ENCODE peak calls at places on chromosomes 12 and 14, in six cellular contexts. One of them, this sample, is unnamed.

GRCh38 chr12:54012631-54013398 is 4.0 kb downstream of the HOXC8 start:
- DNase-seq in lower lobe of right lung: no peak
- DNase-seq in iPS DF 6.9: no peak
- DNase-seq in transverse colon: no peak
- DNase-seq in cardiac muscle cell: no peak
- DNase-seq in IMR-90: no peak
- DNase-seq in this sample: no peak

GRCh38 chr14:88013750-88014349 is 8.9 kb downstream of the GPR65 start:
- DNase-seq in lower lobe of right lung: peak
- DNase-seq in iPS DF 6.9: no peak
- DNase-seq in transverse colon: peak
- DNase-seq in cardiac muscle cell: peak
- DNase-seq in IMR-90: peak
- DNase-seq in this sample: peak

GRCh38 chr14:66746316-66747006 is 238.5 kb downstream of the GPHN start:
- DNase-seq in lower lobe of right lung: no peak
- DNase-seq in iPS DF 6.9: peak
- DNase-seq in transverse colon: no peak
- DNase-seq in cardiac muscle cell: peak
- DNase-seq in IMR-90: peak
- DNase-seq in this sample: no peak

GRCh38 chr12:67826946-67827719 is 162.1 kb upstream of the IFNG-AS1 start:
- DNase-seq in lower lobe of right lung: no peak
- DNase-seq in iPS DF 6.9: no peak
- DNase-seq in transverse colon: peak
- DNase-seq in cardiac muscle cell: peak
- DNase-seq in IMR-90: peak
- DNase-seq in this sample: no peak

GRCh38 chr12:95538002-95538401 is 13.3 kb downstream of the USP44 start:
- DNase-seq in lower lobe of right lung: no peak
- DNase-seq in iPS DF 6.9: no peak
- DNase-seq in transverse colon: no peak
- DNase-seq in cardiac muscle cell: no peak
- DNase-seq in IMR-90: no peak
- DNase-seq in this sample: no peak

GRCh38 chr14:29039171-29039570 is 272.6 kb downstream of the FOXG1 start:
- DNase-seq in lower lobe of right lung: no peak
- DNase-seq in iPS DF 6.9: no peak
- DNase-seq in transverse colon: no peak
- DNase-seq in cardiac muscle cell: no peak
- DNase-seq in IMR-90: peak
- DNase-seq in this sample: no peak

GRCh38 chr12:102948941-102949352 is 8.5 kb upstream of the ASCL1 start:
- DNase-seq in lower lobe of right lung: no peak
- DNase-seq in iPS DF 6.9: no peak
- DNase-seq in transverse colon: peak
- DNase-seq in cardiac muscle cell: peak
- DNase-seq in IMR-90: peak
- DNase-seq in this sample: peak

GRCh38 chr14:20711275-20712069 is 22.9 kb downstream of the ANG start:
- DNase-seq in lower lobe of right lung: no peak
- DNase-seq in iPS DF 6.9: no peak
- DNase-seq in transverse colon: no peak
- DNase-seq in cardiac muscle cell: peak
- DNase-seq in IMR-90: no peak
- DNase-seq in this sample: no peak

GRCh38 chr12:9606736-9607372 is 862 bp downstream of the KLRB1 start:
- DNase-seq in lower lobe of right lung: no peak
- DNase-seq in iPS DF 6.9: no peak
- DNase-seq in transverse colon: no peak
- DNase-seq in cardiac muscle cell: no peak
- DNase-seq in IMR-90: no peak
- DNase-seq in this sample: no peak

GRCh38 chr12:43762596-43762995 is 3.8 kb downstream of the IRAK4 start:
- DNase-seq in lower lobe of right lung: no peak
- DNase-seq in iPS DF 6.9: no peak
- DNase-seq in transverse colon: no peak
- DNase-seq in cardiac muscle cell: no peak
- DNase-seq in IMR-90: no peak
- DNase-seq in this sample: no peak

GRCh38 chr12:18422849-18423248 is 161.5 kb downstream of the PIK3C2G start:
- DNase-seq in lower lobe of right lung: no peak
- DNase-seq in iPS DF 6.9: no peak
- DNase-seq in transverse colon: no peak
- DNase-seq in cardiac muscle cell: no peak
- DNase-seq in IMR-90: peak
- DNase-seq in this sample: no peak

GRCh38 chr14:65224799-65225198 is 122.5 kb upstream of the MAX start:
- DNase-seq in lower lobe of right lung: no peak
- DNase-seq in iPS DF 6.9: no peak
- DNase-seq in transverse colon: no peak
- DNase-seq in cardiac muscle cell: peak
- DNase-seq in IMR-90: no peak
- DNase-seq in this sample: no peak

GRCh38 chr12:132572106-132572505 is 38.3 kb downstream of the LRCOL1 start:
- DNase-seq in lower lobe of right lung: peak
- DNase-seq in iPS DF 6.9: no peak
- DNase-seq in transverse colon: no peak
- DNase-seq in cardiac muscle cell: no peak
- DNase-seq in IMR-90: no peak
- DNase-seq in this sample: no peak

GRCh38 chr14:73820631-73821030 is 31.0 kb upstream of the PTGR2 start:
- DNase-seq in lower lobe of right lung: no peak
- DNase-seq in iPS DF 6.9: no peak
- DNase-seq in transverse colon: no peak
- DNase-seq in cardiac muscle cell: no peak
- DNase-seq in IMR-90: no peak
- DNase-seq in this sample: no peak

GRCh38 chr14:78978896-78979295 is 808.7 kb downstream of the NRXN3 start:
- DNase-seq in lower lobe of right lung: no peak
- DNase-seq in iPS DF 6.9: no peak
- DNase-seq in transverse colon: no peak
- DNase-seq in cardiac muscle cell: no peak
- DNase-seq in IMR-90: no peak
- DNase-seq in this sample: no peak

GRCh38 chr12:6116481-6117021 is 7.9 kb downstream of the VWF start:
- DNase-seq in lower lobe of right lung: no peak
- DNase-seq in iPS DF 6.9: no peak
- DNase-seq in transverse colon: no peak
- DNase-seq in cardiac muscle cell: peak
- DNase-seq in IMR-90: peak
- DNase-seq in this sample: no peak

GRCh38 chr14:38103542-38104225 is 104.0 kb upstream of the SSTR1 start:
- DNase-seq in lower lobe of right lung: no peak
- DNase-seq in iPS DF 6.9: no peak
- DNase-seq in transverse colon: no peak
- DNase-seq in cardiac muscle cell: no peak
- DNase-seq in IMR-90: no peak
- DNase-seq in this sample: no peak

GRCh38 chr12:125331342-125332052 is 266.3 kb downstream of the AACS start:
- DNase-seq in lower lobe of right lung: no peak
- DNase-seq in iPS DF 6.9: no peak
- DNase-seq in transverse colon: no peak
- DNase-seq in cardiac muscle cell: peak
- DNase-seq in IMR-90: no peak
- DNase-seq in this sample: no peak

GRCh38 chr12:66199141-66199540 is 10.1 kb downstream of the IRAK3 start:
- DNase-seq in lower lobe of right lung: no peak
- DNase-seq in iPS DF 6.9: no peak
- DNase-seq in transverse colon: no peak
- DNase-seq in cardiac muscle cell: no peak
- DNase-seq in IMR-90: no peak
- DNase-seq in this sample: no peak

GRCh38 chr14:53391631-53392030 is 238.5 kb upstream of the DDHD1 start:
- DNase-seq in lower lobe of right lung: no peak
- DNase-seq in iPS DF 6.9: no peak
- DNase-seq in transverse colon: no peak
- DNase-seq in cardiac muscle cell: peak
- DNase-seq in IMR-90: peak
- DNase-seq in this sample: no peak

GRCh38 chr14:53390008-53390407 is 236.9 kb upstream of the DDHD1 start:
- DNase-seq in lower lobe of right lung: no peak
- DNase-seq in iPS DF 6.9: no peak
- DNase-seq in transverse colon: no peak
- DNase-seq in cardiac muscle cell: no peak
- DNase-seq in IMR-90: no peak
- DNase-seq in this sample: no peak

GRCh38 chr14:53389207-53389606 is 236.1 kb upstream of the DDHD1 start:
- DNase-seq in lower lobe of right lung: no peak
- DNase-seq in iPS DF 6.9: no peak
- DNase-seq in transverse colon: no peak
- DNase-seq in cardiac muscle cell: no peak
- DNase-seq in IMR-90: peak
- DNase-seq in this sample: no peak

GRCh38 chr14:53386359-53386758 is 233.2 kb upstream of the DDHD1 start:
- DNase-seq in lower lobe of right lung: no peak
- DNase-seq in iPS DF 6.9: no peak
- DNase-seq in transverse colon: no peak
- DNase-seq in cardiac muscle cell: no peak
- DNase-seq in IMR-90: no peak
- DNase-seq in this sample: no peak

DNA sequence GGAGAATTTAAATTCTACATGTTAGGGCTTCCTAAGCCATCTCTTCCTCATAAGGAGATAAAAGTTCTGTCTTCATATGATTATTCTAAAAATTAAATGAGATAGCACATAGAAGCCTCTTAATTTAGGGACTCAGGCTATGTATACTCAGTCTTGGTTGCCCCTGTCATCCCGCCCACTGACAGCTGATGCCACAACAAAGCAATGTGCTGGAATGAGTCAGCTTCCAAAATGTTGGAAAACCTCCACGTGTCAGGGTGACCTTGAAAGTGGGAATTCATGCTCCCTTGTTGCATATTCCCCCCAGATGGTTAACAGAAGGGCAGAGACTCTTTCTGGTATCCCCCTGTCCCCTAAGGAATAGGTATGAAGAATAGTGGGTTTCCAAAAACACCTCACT is 238.0 kb upstream of the DDHD1 start:
- DNase-seq in lower lobe of right lung: no peak
- DNase-seq in iPS DF 6.9: no peak
- DNase-seq in transverse colon: no peak
- DNase-seq in cardiac muscle cell: peak
- DNase-seq in IMR-90: peak
- DNase-seq in this sample: no peak
- H3K27ac ChIP-seq in lower lobe of right lung: no peak
- H3K27ac ChIP-seq in iPS DF 6.9: no peak
- H3K27ac ChIP-seq in transverse colon: no peak
- H3K27ac ChIP-seq in cardiac muscle cell: no peak
- H3K27ac ChIP-seq in IMR-90: no peak
- H3K27ac ChIP-seq in this sample: no peak

GRCh38 chr14:23174785-23175184 is 8.7 kb downstream of the SLC7A8 start:
- DNase-seq in lower lobe of right lung: no peak
- DNase-seq in iPS DF 6.9: no peak
- DNase-seq in transverse colon: no peak
- DNase-seq in cardiac muscle cell: no peak
- DNase-seq in IMR-90: no peak
- DNase-seq in this sample: no peak

GRCh38 chr14:23173796-23174195 is 9.7 kb downstream of the SLC7A8 start:
- DNase-seq in lower lobe of right lung: no peak
- DNase-seq in iPS DF 6.9: no peak
- DNase-seq in transverse colon: no peak
- DNase-seq in cardiac muscle cell: no peak
- DNase-seq in IMR-90: no peak
- DNase-seq in this sample: no peak

GRCh38 chr14:23175823-23176222 is 7.6 kb downstream of the SLC7A8 start:
- DNase-seq in lower lobe of right lung: no peak
- DNase-seq in iPS DF 6.9: no peak
- DNase-seq in transverse colon: no peak
- DNase-seq in cardiac muscle cell: peak
- DNase-seq in IMR-90: peak
- DNase-seq in this sample: no peak

GRCh38 chr14:23173039-23173438 is 10.4 kb downstream of the SLC7A8 start:
- DNase-seq in lower lobe of right lung: no peak
- DNase-seq in iPS DF 6.9: no peak
- DNase-seq in transverse colon: no peak
- DNase-seq in cardiac muscle cell: no peak
- DNase-seq in IMR-90: no peak
- DNase-seq in this sample: no peak

DNA sequence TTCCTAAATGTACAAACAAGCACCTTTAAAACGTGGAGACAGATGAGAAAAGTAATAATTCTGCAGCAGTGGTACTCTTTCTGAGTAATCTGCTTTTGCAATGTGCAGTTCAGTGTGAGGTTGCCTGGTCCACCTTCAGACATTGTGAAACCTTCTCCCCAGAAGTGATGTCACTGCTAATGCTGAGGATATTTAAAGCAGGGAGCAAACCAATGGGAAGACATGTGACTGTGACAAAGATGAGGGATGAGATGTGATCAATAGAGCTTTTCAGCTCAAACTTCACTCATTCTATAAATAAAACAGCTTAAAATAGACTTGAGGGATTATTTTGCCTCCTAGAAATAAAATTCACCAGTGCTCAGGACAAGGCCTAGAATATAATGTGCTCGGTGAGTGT is 9.2 kb downstream of the SLC7A8 start:
- DNase-seq in lower lobe of right lung: no peak
- DNase-seq in iPS DF 6.9: no peak
- DNase-seq in transverse colon: no peak
- DNase-seq in cardiac muscle cell: peak
- DNase-seq in IMR-90: peak
- DNase-seq in this sample: no peak
- H3K27ac ChIP-seq in lower lobe of right lung: no peak
- H3K27ac ChIP-seq in iPS DF 6.9: no peak
- H3K27ac ChIP-seq in transverse colon: no peak
- H3K27ac ChIP-seq in cardiac muscle cell: peak
- H3K27ac ChIP-seq in IMR-90: no peak
- H3K27ac ChIP-seq in this sample: no peak

GRCh38 chr12:52023182-52023975 is 16.6 kb downstream of the TAMALIN start:
- DNase-seq in lower lobe of right lung: peak
- DNase-seq in iPS DF 6.9: no peak
- DNase-seq in transverse colon: peak
- DNase-seq in cardiac muscle cell: peak
- DNase-seq in IMR-90: peak
- DNase-seq in this sample: peak

GRCh38 chr12:52025301-52026172 is 18.8 kb downstream of the TAMALIN start:
- DNase-seq in lower lobe of right lung: peak
- DNase-seq in iPS DF 6.9: no peak
- DNase-seq in transverse colon: peak
- DNase-seq in cardiac muscle cell: peak
- DNase-seq in IMR-90: peak
- DNase-seq in this sample: peak

GRCh38 chr12:52022841-52023181 is 16.1 kb downstream of the TAMALIN start:
- DNase-seq in lower lobe of right lung: no peak
- DNase-seq in iPS DF 6.9: no peak
- DNase-seq in transverse colon: peak
- DNase-seq in cardiac muscle cell: no peak
- DNase-seq in IMR-90: no peak
- DNase-seq in this sample: no peak

GRCh38 chr12:52026267-52026666 is 19.5 kb downstream of the TAMALIN start:
- DNase-seq in lower lobe of right lung: no peak
- DNase-seq in iPS DF 6.9: no peak
- DNase-seq in transverse colon: no peak
- DNase-seq in cardiac muscle cell: no peak
- DNase-seq in IMR-90: no peak
- DNase-seq in this sample: no peak

GRCh38 chr12:52023976-52024688 is 17.4 kb downstream of the TAMALIN start:
- DNase-seq in lower lobe of right lung: no peak
- DNase-seq in iPS DF 6.9: no peak
- DNase-seq in transverse colon: no peak
- DNase-seq in cardiac muscle cell: no peak
- DNase-seq in IMR-90: no peak
- DNase-seq in this sample: no peak
- H3K27ac ChIP-seq in lower lobe of right lung: peak
- H3K27ac ChIP-seq in iPS DF 6.9: no peak
- H3K27ac ChIP-seq in transverse colon: peak
- H3K27ac ChIP-seq in cardiac muscle cell: no peak
- H3K27ac ChIP-seq in IMR-90: peak
- H3K27ac ChIP-seq in this sample: peak

GRCh38 chr12:4069046-4070010 is 196.1 kb upstream of the PARP11 start:
- DNase-seq in lower lobe of right lung: no peak
- DNase-seq in iPS DF 6.9: no peak
- DNase-seq in transverse colon: no peak
- DNase-seq in cardiac muscle cell: peak
- DNase-seq in IMR-90: no peak
- DNase-seq in this sample: no peak
- H3K27ac ChIP-seq in lower lobe of right lung: peak
- H3K27ac ChIP-seq in iPS DF 6.9: no peak
- H3K27ac ChIP-seq in transverse colon: no peak
- H3K27ac ChIP-seq in cardiac muscle cell: no peak
- H3K27ac ChIP-seq in IMR-90: no peak
- H3K27ac ChIP-seq in this sample: no peak

This sample was measured in CD8-positive, alpha-beta T cell.